ENCODE peak calls at places on chromosomes 13 and 19, in nine cellular contexts. Y, O, V, E, N, W, U, L and B are unnamed samples.

GRCh38 chr19:49362048-49362925 is at the start of gene TEAD2:
- DNase-seq in Y (peak), O (peak), V (peak), E (peak), N (no peak), W (peak), U (no peak), L (no peak), B (peak)

GRCh38 chr13:73428137-73428536 is 369.3 kb downstream of the KLF5 start:
- DNase-seq in Y (no peak), O (no peak), V (no peak), E (peak), N (no peak), W (no peak), U (peak), L (no peak), B (no peak)

GRCh38 chr19:16509141-16510061 is 13.2 kb downstream of the C19orf44 start:
- DNase-seq in Y (peak), O (no peak), V (no peak), E (peak), N (no peak), W (no peak), U (no peak), L (no peak), B (no peak)

GRCh38 chr19:18117692-18118378 is 20.3 kb downstream of the MAST3 start:
- DNase-seq in Y (peak), O (peak), V (peak), E (peak), N (peak), W (peak), U (no peak), L (peak), B (peak)

GRCh38 chr13:90047600-90047999 is 1299.9 kb upstream of the MIR17HG start:
- DNase-seq in Y (no peak), O (no peak), V (no peak), E (no peak), N (no peak), W (no peak), U (no peak), L (no peak), B (no peak)

GRCh38 chr13:105552078-105552477 is 983.4 kb downstream of the EFNB2 start:
- DNase-seq in Y (no peak), O (no peak), V (no peak), E (no peak), N (no peak), W (no peak), U (no peak), L (no peak), B (no peak)

GRCh38 chr19:49387936-49388372 is at the start of gene KASH5:
- DNase-seq in Y (no peak), O (peak), V (no peak), E (peak), N (no peak), W (peak), U (no peak), L (peak), B (no peak)

GRCh38 chr13:46476174-46476573 is 76.8 kb upstream of the LRCH1 start:
- DNase-seq in Y (no peak), O (no peak), V (no peak), E (no peak), N (no peak), W (no peak), U (no peak), L (no peak), B (no peak)

GRCh38 chr13:54241719-54242118 is 1213.1 kb downstream of the OLFM4 start:
- DNase-seq in Y (no peak), O (no peak), V (no peak), E (no peak), N (no peak), W (no peak), U (no peak), L (no peak), B (no peak)

GRCh38 chr13:80469841-80470378 is 129.0 kb upstream of the SPRY2 start:
- DNase-seq in Y (no peak), O (peak), V (peak), E (peak), N (no peak), W (no peak), U (peak), L (no peak), B (no peak)

GRCh38 chr13:87777395-87777794 is 106.2 kb downstream of the SLITRK5 start:
- DNase-seq in Y (no peak), O (no peak), V (no peak), E (no peak), N (no peak), W (no peak), U (peak), L (no peak), B (no peak)

GRCh38 chr13:41465215-41465907 is 8.0 kb downstream of the RGCC start:
- DNase-seq in Y (no peak), O (peak), V (no peak), E (peak), N (no peak), W (peak), U (peak), L (no peak), B (no peak)

GRCh38 chr19:39778763-39779162 is at the start of gene LEUTX:
- DNase-seq in Y (no peak), O (no peak), V (no peak), E (no peak), N (no peak), W (no peak), U (no peak), L (no peak), B (no peak)

GRCh38 chr13:53749306-53749705 is 720.7 kb downstream of the OLFM4 start:
- DNase-seq in Y (no peak), O (no peak), V (no peak), E (no peak), N (no peak), W (no peak), U (no peak), L (no peak), B (no peak)

GRCh38 chr13:44132710-44133109 is 240.9 kb upstream of the SERP2 start:
- DNase-seq in Y (no peak), O (peak), V (no peak), E (peak), N (no peak), W (no peak), U (no peak), L (no peak), B (no peak)

GRCh38 chr13:80340643-80341097 is 256 bp downstream of the SPRY2 start:
- DNase-seq in Y (no peak), O (no peak), V (no peak), E (peak), N (no peak), W (peak), U (no peak), L (no peak), B (no peak)

GRCh38 chr19:39196860-39197562 is at the start of gene NCCRP1:
- DNase-seq in Y (peak), O (no peak), V (no peak), E (no peak), N (no peak), W (no peak), U (no peak), L (no peak), B (no peak)

GRCh38 chr19:35268546-35269424 is at the start of gene USF2:
- DNase-seq in Y (peak), O (peak), V (peak), E (peak), N (no peak), W (peak), U (peak), L (peak), B (no peak)

GRCh38 chr13:100789481-100789880 is 114.9 kb upstream of the TMTC4 start:
- DNase-seq in Y (no peak), O (no peak), V (no peak), E (no peak), N (no peak), W (no peak), U (peak), L (no peak), B (no peak)

GRCh38 chr13:31890946-31891345 is 140.6 kb upstream of the FRY start:
- DNase-seq in Y (no peak), O (no peak), V (no peak), E (no peak), N (no peak), W (no peak), U (no peak), L (no peak), B (no peak)

GRCh38 chr19:916645-917322 is 349 bp upstream of the KISS1R start:
- DNase-seq in Y (peak), O (no peak), V (no peak), E (no peak), N (no peak), W (no peak), U (no peak), L (no peak), B (no peak)

GRCh38 chr19:58353717-58354477 is 605 bp upstream of the A1BG start:
- DNase-seq in Y (no peak), O (no peak), V (no peak), E (no peak), N (no peak), W (no peak), U (no peak), L (no peak), B (no peak)

GRCh38 chr13:46648166-46648607 is 95.2 kb downstream of the LRCH1 start:
- DNase-seq in Y (peak), O (peak), V (no peak), E (peak), N (no peak), W (no peak), U (peak), L (no peak), B (no peak)

GRCh38 chr19:13979224-13979623 is 26.9 kb downstream of the RFX1 start:
- DNase-seq in Y (no peak), O (no peak), V (no peak), E (no peak), N (no peak), W (no peak), U (no peak), L (no peak), B (no peak)

GRCh38 chr19:17331254-17331558 is 3.4 kb downstream of the ANO8 start:
- DNase-seq in Y (peak), O (no peak), V (no peak), E (no peak), N (no peak), W (no peak), U (no peak), L (no peak), B (no peak)

GRCh38 chr19:10116085-10116865 is 3.4 kb downstream of the EIF3G start:
- DNase-seq in Y (no peak), O (no peak), V (no peak), E (no peak), N (no peak), W (no peak), U (no peak), L (no peak), B (no peak)

GRCh38 chr19:48661746-48662145 is 11.1 kb downstream of the NTN5 start:
- DNase-seq in Y (no peak), O (no peak), V (no peak), E (no peak), N (no peak), W (no peak), U (no peak), L (no peak), B (no peak)